ENCODE peak calls at places on chromosomes 2 and 18, in six cellular contexts. Y, O, Q, X, K and B are unnamed samples.

GRCh38 chr18:76803814-76804213 is 18.5 kb upstream of the ZNF236 start:
- DNase-seq in X (peak; percentile 61), Q (peak; percentile 59), K (peak; percentile 68), Y (no peak), O (peak; percentile 53), B (no peak)

GRCh38 chr2:234710587-234710986 is 213.7 kb upstream of the ARL4C start:
- DNase-seq in Q (no peak), Y (no peak), X (no peak), K (no peak), O (no peak), B (no peak)

GRCh38 chr2:219688560-219689445 is 61.4 kb downstream of the SLC4A3 start:
- DNase-seq in O (peak; percentile 61), K (peak; percentile 90), X (no peak), Y (peak; percentile 71), Q (no peak), B (no peak)

GRCh38 chr2:7102831-7103230 is 185.6 kb downstream of the RNF144A start:
- DNase-seq in Q (no peak), O (no peak), X (no peak), K (no peak), Y (no peak), B (no peak)

GRCh38 chr2:74079522-74080341 is 68.0 kb downstream of the BOLA3 start:
- DNase-seq in X (no peak), Y (no peak), K (no peak), Q (no peak), O (no peak), B (no peak)

GRCh38 chr2:102442967-102443828 is 20.2 kb downstream of the IL18RAP start:
- DNase-seq in O (no peak), Q (no peak), X (peak; percentile 51), K (peak; percentile 68), Y (peak; percentile 1), B (no peak)

GRCh38 chr2:67234443-67234842 is 162.7 kb upstream of the ETAA1 start:
- DNase-seq in K (peak; percentile 57), X (no peak), Q (no peak), O (no peak), Y (peak; percentile 37), B (peak; percentile 16)

GRCh38 chr2:12167525-12168317 is 421.3 kb downstream of the LPIN1 start:
- DNase-seq in K (no peak), Y (no peak), O (peak; percentile 34), Q (no peak), X (no peak), B (no peak)

GRCh38 chr2:33602216-33602830 is 3.2 kb upstream of the FAM98A start:
- DNase-seq in Q (no peak), K (no peak), X (no peak), O (no peak), Y (no peak), B (no peak)

GRCh38 chr2:70656421-70657010 is 102.9 kb upstream of the TGFA start:
- DNase-seq in X (no peak), K (no peak), Y (no peak), O (no peak), Q (no peak), B (no peak)

GRCh38 chr18:49886891-49887764 is 73.8 kb upstream of the ACAA2 start:
- DNase-seq in Y (no peak), O (no peak), Q (no peak), K (no peak), X (no peak), B (no peak)

GRCh38 chr18:62741118-62741566 is 25.8 kb downstream of the PHLPP1 start:
- DNase-seq in X (peak; percentile 48), K (peak; percentile 66), O (no peak), Y (no peak), Q (no peak), B (no peak)

GRCh38 chr2:5695641-5696350 is 3.6 kb downstream of the SOX11 start:
- DNase-seq in X (no peak), K (no peak), Q (no peak), O (no peak), Y (no peak), B (no peak)

GRCh38 chr2:59684101-59684770 is 869.2 kb downstream of the BCL11A start:
- DNase-seq in O (no peak), X (no peak), Y (no peak), Q (no peak), K (no peak), B (no peak)

GRCh38 chr2:237497009-237497819 is 10.2 kb downstream of the MLPH start:
- DNase-seq in Q (no peak), X (no peak), Y (peak; percentile 24), K (no peak), O (no peak), B (peak; percentile 32)

GRCh38 chr2:54348672-54349071 is 92.6 kb upstream of the TSPYL6 start:
- DNase-seq in X (no peak), O (peak; percentile 58), K (no peak), Q (peak; percentile 57), Y (no peak), B (no peak)

GRCh38 chr2:217393585-217394032 is 533.7 kb upstream of the TNP1 start:
- DNase-seq in X (no peak), Q (peak; percentile 57), O (peak; percentile 79), Y (peak; percentile 74), K (peak; percentile 61), B (peak; percentile 90)

GRCh38 chr2:195498839-195499490 is 158.1 kb upstream of the SLC39A10 start:
- DNase-seq in X (no peak), Q (no peak), K (peak; percentile 73), Y (no peak), O (no peak), B (no peak)

GRCh38 chr2:139411236-139411635 is 631.0 kb upstream of the NXPH2 start:
- DNase-seq in K (no peak), O (no peak), Y (no peak), X (no peak), Q (no peak), B (no peak)

GRCh38 chr2:192749606-192750200 is 555.0 kb upstream of the TMEFF2 start:
- DNase-seq in K (peak; percentile 1), Y (no peak), X (no peak), Q (no peak), O (no peak), B (no peak)

GRCh38 chr2:235238537-235238936 is 255.3 kb upstream of the AGAP1 start:
- DNase-seq in O (peak; percentile 85), X (no peak), Q (peak; percentile 89), K (peak; percentile 82), Y (peak; percentile 40), B (peak; percentile 82)

GRCh38 chr2:14454102-14454676 is 178.3 kb upstream of the LRATD1 start:
- DNase-seq in K (no peak), Q (no peak), Y (no peak), O (no peak), X (no peak), B (no peak)